ENCODE peak calls at places on chromosomes 1 and 21, in five cellular contexts. L is activated T-cell treated with anti-CD3 and anti-CD28 coated beads for 1 hour, D is uterus, G is neural crest cell, Q is mesothelial cell of epicardium. W is an unnamed sample.

GRCh38 chr1:23916209-23917131 is 3.3 kb upstream of the CNR2 start:
- DNase-seq in L (peak; percentile 32), D (peak; percentile 55), G (peak; percentile 55), Q (peak; percentile 32), W (peak; percentile 66)

GRCh38 chr1:18997508-18997907 is 41.0 kb upstream of the IFFO2 start:
- DNase-seq in L (no peak), D (no peak), G (no peak), Q (no peak), W (no peak)

GRCh38 chr1:157325220-157325619 is 187.0 kb upstream of the ETV3 start:
- DNase-seq in L (no peak), D (no peak), G (no peak), Q (no peak), W (no peak)

GRCh38 chr1:155309423-155310021 is 856 bp downstream of the FDPS start:
- DNase-seq in L (no peak), D (peak; percentile 30), G (no peak), Q (no peak), W (no peak)

GRCh38 chr1:159979257-159979656 is 25.2 kb upstream of the SLAMF9 start:
- DNase-seq in L (no peak), D (no peak), G (no peak), Q (no peak), W (no peak)

GRCh38 chr1:248343451-248343850 is 5.1 kb upstream of the OR14C36 start:
- DNase-seq in L (no peak), D (no peak), G (no peak), Q (no peak), W (no peak)

GRCh38 chr1:63917571-63918394 is 144.0 kb downstream of the ROR1 start:
- DNase-seq in L (no peak), D (no peak), G (no peak), Q (no peak), W (no peak)

GRCh38 chr1:42748021-42748420 is 8.0 kb upstream of the CLDN19 start:
- DNase-seq in L (no peak), D (no peak), G (no peak), Q (no peak), W (no peak)

GRCh38 chr1:193157360-193157759 is 29.1 kb downstream of the B3GALT2 start:
- DNase-seq in L (no peak), D (no peak), G (no peak), Q (no peak), W (no peak)

GRCh38 chr1:167797005-167797404 is 75.2 kb downstream of the MPZL1 start:
- DNase-seq in L (no peak), D (peak; percentile 82), G (no peak), Q (no peak), W (no peak)

GRCh38 chr1:18951818-18952391 is 4.6 kb downstream of the IFFO2 start:
- DNase-seq in L (peak; percentile 45), D (no peak), G (no peak), Q (no peak), W (peak; percentile 67)

GRCh38 chr1:237054313-237054712 is 12.3 kb downstream of the RYR2 start:
- DNase-seq in L (no peak), D (no peak), G (no peak), Q (no peak), W (no peak)

GRCh38 chr21:42455196-42455595 is 40.8 kb downstream of the RSPH1 start:
- DNase-seq in L (no peak), D (no peak), G (no peak), Q (no peak), W (no peak)

GRCh38 chr1:236064674-236065508 is at the start of gene NID1:
- DNase-seq in L (peak; percentile 15), D (peak; percentile 93), G (peak; percentile 71), Q (peak; percentile 42), W (peak; percentile 45)

GRCh38 chr1:13573586-13573985 is 10.0 kb upstream of the PDPN start:
- DNase-seq in L (no peak), D (no peak), G (no peak), Q (no peak), W (no peak)

GRCh38 chr1:15261155-15262002 is 14.4 kb downstream of the FHAD1 start:
- DNase-seq in L (no peak), D (no peak), G (no peak), Q (no peak), W (no peak)

GRCh38 chr1:184152502-184152901 is 101.0 kb downstream of the TSEN15 start:
- DNase-seq in L (no peak), D (peak; percentile 53), G (no peak), Q (no peak), W (no peak)

GRCh38 chr1:243950166-243950565 is 100.1 kb upstream of the AKT3 start:
- DNase-seq in L (no peak), D (no peak), G (no peak), Q (no peak), W (no peak)

GRCh38 chr1:19765623-19766022 is 34.1 kb downstream of the TMCO4 start:
- DNase-seq in L (no peak), D (no peak), G (no peak), Q (no peak), W (no peak)

GRCh38 chr21:32611471-32611997 is 643 bp downstream of the CFAP298 start:
- DNase-seq in L (no peak), D (no peak), G (peak; percentile 22), Q (no peak), W (peak; percentile 47)

GRCh38 chr1:186841599-186841998 is 12.8 kb downstream of the PLA2G4A start:
- DNase-seq in L (no peak), D (no peak), G (no peak), Q (no peak), W (no peak)

GRCh38 chr1:108817016-108817415 is 39.9 kb downstream of the AKNAD1 start:
- DNase-seq in L (no peak), D (peak; percentile 28), G (peak; percentile 22), Q (no peak), W (no peak)

GRCh38 chr1:67788907-67789306 is 44.4 kb downstream of the GNG12 start:
- DNase-seq in L (no peak), D (no peak), G (no peak), Q (no peak), W (no peak)

GRCh38 chr1:37795340-37796110 is 1.9 kb downstream of the MANEAL start:
- DNase-seq in L (peak; percentile 21), D (peak; percentile 41), G (peak; percentile 68), Q (peak; percentile 58), W (no peak)

GRCh38 chr1:47689894-47690293 is 252.1 kb downstream of the FOXD2 start:
- DNase-seq in L (no peak), D (no peak), G (no peak), Q (no peak), W (no peak)

GRCh38 chr1:1219341-1219740 is 5.4 kb upstream of the TNFRSF4 start:
- DNase-seq in L (no peak), D (no peak), G (no peak), Q (no peak), W (no peak)

GRCh38 chr1:21307210-21307609 is 16.9 kb upstream of the ECE1 start:
- DNase-seq in L (no peak), D (no peak), G (no peak), Q (no peak), W (no peak)

GRCh38 chr1:173405758-173406344 is 71.3 kb upstream of the PRDX6 start:
- DNase-seq in L (no peak), D (no peak), G (no peak), Q (no peak), W (no peak)

W was measured in GM12892.